ENCODE peak calls at places on chromosomes 2 and 18, in nine cellular contexts. J is WTC11; S is CD4-positive, alpha-beta T cell; W is GM10248; D is fibroblast of the aortic adventitia; O is fibroblast of mammary gland; Q is stomach; F is Calu3; P is bronchial epithelial cell. N is an unnamed sample.

GRCh38 chr2:119338826-119339561 is 27.6 kb downstream of the C2orf76 start:
- DNase-seq in S (peak; percentile 2), F (no peak), D (no peak), Q (no peak), O (no peak), J (no peak), W (peak; percentile 73), P (no peak), N (no peak)

GRCh38 chr18:76456823-76457222 is 38.2 kb downstream of the ZNF516 start:
- DNase-seq in O (no peak), J (no peak), P (no peak), F (no peak), W (no peak), D (no peak), Q (no peak), S (no peak), N (no peak)

GRCh38 chr18:12637393-12637792 is 20.5 kb downstream of the SPIRE1 start:
- DNase-seq in W (no peak), P (no peak), J (no peak), F (no peak), O (no peak), S (no peak), Q (no peak), D (no peak), N (no peak)

GRCh38 chr2:26722328-26722727 is 29.8 kb downstream of the KCNK3 start:
- DNase-seq in W (no peak), P (no peak), D (no peak), O (no peak), Q (no peak), S (no peak), F (no peak), J (no peak), N (no peak)

GRCh38 chr2:239106314-239106908 is 258.5 kb downstream of the TWIST2 start:
- DNase-seq in S (no peak), P (peak; percentile 54), F (peak; percentile 74), Q (peak; percentile 64), W (peak; percentile 53), J (peak; percentile 60), D (peak; percentile 75), O (peak; percentile 65), N (peak; percentile 66)

GRCh38 chr2:149613712-149614111 is 26.1 kb upstream of the MMADHC start:
- DNase-seq in W (no peak), O (peak; percentile 70), J (no peak), D (peak; percentile 52), F (no peak), P (no peak), Q (no peak), S (no peak), N (no peak)

GRCh38 chr2:42880738-42881525 is 88.5 kb upstream of the HAAO start:
- DNase-seq in Q (no peak), S (no peak), O (no peak), D (no peak), W (no peak), F (no peak), P (no peak), J (no peak), N (no peak)

GRCh38 chr18:9649164-9649540 is 34.8 kb upstream of the PPP4R1 start:
- DNase-seq in W (no peak), O (no peak), Q (no peak), S (no peak), D (peak; percentile 28), J (no peak), F (no peak), P (no peak), N (no peak)

GRCh38 chr18:78892721-78893120 is 86.9 kb upstream of the SALL3 start:
- DNase-seq in D (no peak), O (no peak), S (no peak), F (no peak), J (no peak), Q (no peak), W (no peak), P (no peak), N (no peak)

GRCh38 chr18:78898066-78898465 is 81.6 kb upstream of the SALL3 start:
- DNase-seq in O (no peak), F (no peak), S (no peak), J (no peak), Q (no peak), P (no peak), W (no peak), D (no peak), N (no peak)

GRCh38 chr18:78893396-78894305 is 86.0 kb upstream of the SALL3 start:
- DNase-seq in P (no peak), F (no peak), S (no peak), O (no peak), Q (no peak), D (no peak), J (no peak), W (no peak), N (no peak)

GRCh38 chr18:78896111-78896510 is 83.5 kb upstream of the SALL3 start:
- DNase-seq in D (no peak), P (no peak), O (no peak), S (no peak), Q (no peak), J (no peak), F (no peak), W (no peak), N (no peak)

DNA sequence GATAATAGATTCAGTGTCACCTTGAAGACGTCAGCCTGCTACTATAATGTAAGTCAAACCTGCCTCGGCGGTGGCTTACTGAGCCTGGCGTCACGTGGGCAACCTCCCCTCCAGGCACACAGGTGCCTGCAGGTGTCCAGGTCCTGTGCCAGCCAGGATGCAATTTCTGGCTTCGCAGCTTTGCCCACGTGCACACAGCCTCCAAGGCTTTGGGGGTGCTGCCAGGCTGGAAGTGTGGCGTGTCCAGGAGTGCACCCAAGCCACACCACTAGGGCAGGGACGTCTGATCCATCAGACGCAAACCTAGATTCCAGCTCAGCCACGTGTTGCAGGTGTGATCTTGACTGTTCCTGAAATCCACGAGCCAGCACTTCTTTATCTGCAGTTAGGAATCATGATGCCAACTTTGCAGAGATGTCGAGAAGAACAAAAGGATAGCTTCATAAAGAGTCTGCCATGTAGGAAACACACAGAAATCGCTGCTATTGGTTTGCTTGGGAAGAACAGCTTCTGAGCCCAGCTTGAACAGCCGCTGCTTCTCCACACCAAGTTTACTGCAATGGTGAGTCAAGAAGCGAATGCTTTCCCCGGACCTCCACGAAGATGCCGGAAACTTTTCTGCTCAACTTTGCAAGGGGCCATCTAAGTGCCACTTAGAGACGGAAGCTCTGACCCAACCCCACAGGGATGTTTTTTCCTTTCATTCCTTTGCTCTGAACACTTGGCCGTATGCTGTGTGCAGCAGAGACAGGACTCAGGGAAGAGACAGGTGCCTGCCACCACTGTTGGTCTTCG is 84.2 kb upstream of the SALL3 start:
- DNase-seq in W (no peak), Q (no peak), P (no peak), S (no peak), F (no peak), O (no peak), D (no peak), J (no peak), N (no peak)
- TF ChIP-seq CTCF in W (no peak), Q (no peak), P (no peak), S (no peak), F (no peak), O (no peak), D (no peak), J (no peak), N (no peak)

GRCh38 chr2:133498166-133498565 is 70.1 kb downstream of the NCKAP5 start:
- DNase-seq in J (no peak), S (no peak), F (no peak), P (no peak), W (no peak), D (no peak), O (no peak), Q (no peak), N (no peak)
- TF ChIP-seq CTCF in J (no peak), S (no peak), F (no peak), P (no peak), W (no peak), D (no peak), O (no peak), Q (no peak), N (no peak)

GRCh38 chr2:151269798-151270568 is 8.3 kb upstream of the RBM43 start:
- DNase-seq in D (no peak), W (no peak), P (peak; percentile 67), O (no peak), Q (no peak), S (no peak), J (no peak), F (no peak), N (no peak)

GRCh38 chr2:151271824-151272223 is 10.2 kb upstream of the RBM43 start:
- DNase-seq in S (no peak), F (no peak), D (no peak), P (no peak), O (no peak), W (no peak), Q (no peak), J (no peak), N (no peak)

GRCh38 chr2:151267537-151267936 is 5.9 kb upstream of the RBM43 start:
- DNase-seq in P (no peak), J (no peak), D (no peak), F (no peak), W (no peak), O (no peak), Q (no peak), S (no peak), N (no peak)

GRCh38 chr2:151264157-151264835 is 2.6 kb upstream of the RBM43 start:
- DNase-seq in J (no peak), O (no peak), S (no peak), W (no peak), P (no peak), D (no peak), F (no peak), Q (no peak), N (no peak)

DNA sequence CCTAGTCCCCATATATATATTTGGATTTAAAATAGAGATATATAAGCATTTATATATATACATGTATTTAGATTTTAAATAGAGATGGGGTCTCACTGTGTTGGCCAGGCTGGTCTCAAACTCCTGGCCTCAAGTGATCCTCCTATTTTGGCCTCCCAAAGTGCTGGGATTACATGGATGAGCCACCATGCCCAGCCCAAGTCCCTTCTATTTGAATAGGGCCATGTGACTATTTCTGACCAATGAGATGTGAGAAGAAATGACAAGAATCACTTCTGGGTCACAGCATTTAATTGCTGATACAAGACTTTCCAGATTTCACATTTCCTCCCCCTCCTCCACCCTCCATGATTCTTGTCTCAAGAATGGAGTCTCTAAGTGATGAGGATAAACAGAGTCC is 6.4 kb upstream of the RBM43 start:
- DNase-seq in J (no peak), Q (no peak), S (no peak), W (no peak), O (no peak), P (no peak), D (no peak), F (no peak), N (no peak)
- TF ChIP-seq CTCF in J (no peak), Q (no peak), S (no peak), W (no peak), O (no peak), P (no peak), D (no peak), F (no peak), N (no peak)

GRCh38 chr2:234181128-234181527 is 130.6 kb downstream of the SPP2 start:
- DNase-seq in P (no peak), F (no peak), S (no peak), Q (no peak), W (no peak), O (no peak), J (no peak), D (no peak), N (no peak)
- TF ChIP-seq CTCF in P (no peak), F (no peak), S (no peak), Q (no peak), W (no peak), O (no peak), J (no peak), D (no peak), N (no peak)

GRCh38 chr2:100949377-100949776 is 52.7 kb upstream of the RPL31 start:
- DNase-seq in O (no peak), D (no peak), S (no peak), Q (no peak), P (no peak), W (no peak), F (no peak), J (no peak), N (no peak)
- TF ChIP-seq CTCF in O (no peak), D (no peak), S (no peak), Q (no peak), P (no peak), W (no peak), F (no peak), J (no peak), N (no peak)